ENCODE peak calls at places on chromosome X, in six cellular contexts. A, R, H, U, I and B are unnamed samples.

GRCh38 chrX:154325541-154325940 is 29.9 kb downstream of the TKTL1 start:
- DNase-seq in I (peak), R (peak), A (no peak), H (peak), U (no peak), B (peak)

GRCh38 chrX:116239944-116240391 is 69.4 kb downstream of the AGTR2 start:
- DNase-seq in I (no peak), R (no peak), U (no peak), A (no peak), H (no peak), B (peak)

GRCh38 chrX:70168238-70169188 is 8.8 kb upstream of the DGAT2L6 start:
- DNase-seq in R (peak), A (peak), U (peak), I (peak), H (peak), B (peak)

GRCh38 chrX:55088795-55089489 is at the start of gene PAGE2:
- DNase-seq in U (no peak), A (no peak), H (no peak), R (no peak), I (no peak), B (no peak)

GRCh38 chrX:18415386-18415785 is 10.0 kb upstream of the CDKL5 start:
- DNase-seq in R (no peak), A (no peak), H (no peak), U (no peak), I (peak), B (no peak)

GRCh38 chrX:108072746-108073145 is 18.6 kb downstream of the PSMD10 start:
- DNase-seq in U (no peak), H (no peak), I (peak), R (no peak), A (no peak), B (peak)

GRCh38 chrX:154738013-154738738 is 12.7 kb downstream of the GAB3 start:
- DNase-seq in R (no peak), H (no peak), A (no peak), I (peak), U (no peak), B (peak)

GRCh38 chrX:45172890-45173289 is 27.8 kb downstream of the DIPK2B start:
- DNase-seq in R (no peak), H (no peak), I (peak), U (no peak), A (no peak), B (peak)

GRCh38 chrX:45775462-45775861 is 574.8 kb upstream of the DIPK2B start:
- DNase-seq in I (peak), H (peak), R (no peak), A (no peak), U (no peak), B (peak)

GRCh38 chrX:115560211-115560977 is 580 bp upstream of the PLS3 start:
- DNase-seq in R (no peak), I (peak), A (no peak), H (peak), U (no peak), B (no peak)

GRCh38 chrX:134782796-134783195 is 124.5 kb upstream of the PLAC1 start:
- DNase-seq in I (peak), R (no peak), A (no peak), U (peak), H (no peak), B (peak)

GRCh38 chrX:139429913-139430312 is 100.6 kb upstream of the F9 start:
- DNase-seq in I (no peak), A (no peak), H (no peak), U (no peak), R (no peak), B (no peak)
- TF ChIP-seq CTCF in I (no peak), A (no peak), H (no peak), U (no peak), R (no peak), B (peak)

GRCh38 chrX:77446029-77446585 is 1.1 kb upstream of the FGF16 start:
- DNase-seq in I (no peak), R (peak), A (peak), U (peak), H (no peak), B (no peak)
- TF ChIP-seq CTCF in I (peak), R (peak), A (peak), U (peak), H (no peak), B (peak)

GRCh38 chrX:118179718-118180117 is 63.1 kb upstream of the KLHL13 start:
- DNase-seq in H (no peak), R (no peak), U (no peak), A (no peak), I (no peak), B (no peak)

GRCh38 chrX:118182050-118182449 is 65.4 kb upstream of the KLHL13 start:
- DNase-seq in H (no peak), R (no peak), I (peak), A (no peak), U (no peak), B (peak)

GRCh38 chrX:118181030-118181429 is 64.4 kb upstream of the KLHL13 start:
- DNase-seq in I (peak), U (no peak), A (no peak), R (no peak), H (no peak), B (peak)

GRCh38 chrX:118179161-118179560 is 62.6 kb upstream of the KLHL13 start:
- DNase-seq in U (no peak), I (no peak), R (no peak), H (no peak), A (no peak), B (no peak)

GRCh38 chrX:118183606-118184005 is 67.0 kb upstream of the KLHL13 start:
- DNase-seq in I (no peak), R (no peak), H (no peak), A (no peak), U (no peak), B (no peak)
- TF ChIP-seq CTCF in I (peak), R (no peak), H (peak), A (peak), U (peak), B (no peak)

GRCh38 chrX:40155617-40156471 is 58.1 kb upstream of the BCOR start:
- DNase-seq in I (no peak), H (no peak), A (no peak), R (peak), U (no peak), B (no peak)

GRCh38 chrX:40154853-40155616 is 57.3 kb upstream of the BCOR start:
- DNase-seq in U (peak), R (peak), A (peak), H (no peak), I (peak), B (no peak)

GRCh38 chrX:40157228-40158035 is 59.7 kb upstream of the BCOR start:
- DNase-seq in A (peak), H (no peak), I (no peak), U (no peak), R (no peak), B (no peak)

GRCh38 chrX:40156472-40157227 is 58.9 kb upstream of the BCOR start:
- DNase-seq in A (peak), U (no peak), H (no peak), I (no peak), R (peak), B (no peak)

GRCh38 chrX:40158036-40158706 is 60.4 kb upstream of the BCOR start:
- DNase-seq in U (peak), A (peak), I (peak), R (peak), H (no peak), B (no peak)
- TF ChIP-seq CTCF in U (peak), A (no peak), I (peak), R (no peak), H (no peak), B (peak)

DNA sequence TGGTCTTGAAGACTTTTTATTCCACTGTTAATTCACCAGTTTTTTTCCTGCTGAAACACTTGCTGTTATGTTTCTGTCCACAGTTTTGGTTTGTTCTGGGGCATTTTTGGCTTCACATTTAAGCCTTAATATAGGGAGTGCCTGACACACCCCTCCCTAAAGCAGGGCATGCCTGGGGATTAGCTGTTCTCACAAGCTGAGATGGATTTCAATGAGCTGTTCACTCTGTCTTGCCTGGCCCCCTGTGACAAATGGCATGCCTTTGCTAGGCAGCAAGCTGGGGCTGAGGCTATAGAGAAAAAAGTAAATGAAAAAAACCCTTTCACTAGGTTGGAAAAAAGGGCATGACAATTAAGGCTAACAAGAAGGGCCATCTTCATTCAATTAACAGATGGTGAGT is 22.4 kb downstream of the LPAR4 start:
- DNase-seq in I (no peak), R (peak), H (no peak), U (no peak), A (no peak), B (no peak)
- TF ChIP-seq CTCF in I (no peak), R (no peak), H (no peak), U (no peak), A (no peak), B (no peak)

GRCh38 chrX:113157496-113157895 is 316.9 kb upstream of the AMOT start:
- DNase-seq in I (no peak), R (no peak), A (peak), H (no peak), U (no peak), B (no peak)
- TF ChIP-seq CTCF in I (no peak), R (no peak), A (no peak), H (no peak), U (no peak), B (no peak)

DNA sequence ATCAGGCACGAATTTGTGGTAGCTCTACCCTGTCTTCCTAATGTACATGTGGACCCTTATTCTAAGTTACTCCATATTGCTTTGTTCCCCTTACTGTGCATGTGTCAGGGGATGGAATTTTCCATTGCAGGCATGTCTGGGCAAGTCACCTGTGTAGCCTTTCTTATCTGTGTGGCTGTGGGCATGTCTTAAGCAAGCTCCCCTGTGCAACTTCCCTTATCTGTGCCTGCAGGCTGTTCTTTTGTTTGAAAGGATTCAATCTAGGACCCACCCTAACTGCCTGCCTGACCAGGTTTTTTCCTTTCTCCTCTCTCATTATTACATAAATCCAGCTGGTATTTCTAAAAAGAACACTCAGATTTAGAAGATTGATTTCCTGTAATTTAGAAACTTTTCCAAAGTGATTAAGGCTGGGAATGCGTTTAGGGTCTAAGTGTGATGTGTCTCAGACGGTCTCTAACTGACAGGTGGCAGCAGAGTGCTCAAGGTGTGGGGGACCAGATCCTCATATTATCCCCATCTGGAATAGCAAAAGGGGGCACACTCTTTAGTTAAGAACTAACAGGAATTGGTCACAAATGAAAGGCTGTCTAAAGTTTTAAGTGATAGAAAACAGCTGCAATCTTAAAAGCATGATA is 198.9 kb upstream of the PPP1R2C start:
- DNase-seq in I (no peak), R (no peak), A (no peak), H (peak), U (no peak), B (no peak)
- TF ChIP-seq CTCF in I (no peak), R (no peak), A (no peak), H (no peak), U (no peak), B (no peak)

GRCh38 chrX:3962511-3963350 is 249.3 kb upstream of the PRKX start:
- DNase-seq in A (no peak), I (peak), H (peak), R (peak), U (peak), B (peak)
- TF ChIP-seq CTCF in A (no peak), I (peak), H (peak), R (peak), U (peak), B (peak)

DNA sequence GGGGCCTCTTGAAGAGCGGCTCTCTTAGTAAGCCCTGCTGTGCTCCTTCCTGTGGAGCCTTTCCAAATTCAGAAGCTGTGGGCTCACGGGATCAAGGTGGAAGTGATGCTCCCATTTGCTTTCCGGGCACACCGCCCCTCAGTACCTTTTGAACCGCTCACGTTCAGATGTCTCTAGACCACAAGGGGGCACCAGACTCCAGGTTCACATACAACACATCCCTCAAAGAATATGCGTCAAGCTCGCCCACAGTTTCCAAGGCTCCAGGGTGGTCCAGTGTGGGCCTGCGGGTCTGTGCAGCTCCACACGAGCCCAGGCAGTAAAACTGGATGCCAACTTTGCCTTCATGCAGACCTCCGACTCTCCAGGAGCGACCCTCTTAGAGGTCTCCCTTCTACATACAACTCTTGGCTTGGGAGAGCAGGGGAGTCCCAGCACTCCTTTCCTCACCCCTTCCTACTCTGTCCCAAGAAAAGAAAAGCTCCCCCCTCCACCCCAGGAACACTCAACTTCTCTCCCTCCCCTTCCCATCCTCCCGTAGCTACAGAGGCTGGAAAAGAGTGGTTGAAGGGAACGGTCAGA is 11.0 kb downstream of the SUPT20HL1 start:
- DNase-seq in H (peak), U (peak), I (peak), R (peak), A (peak), B (peak)
- TF ChIP-seq CTCF in H (peak), U (peak), I (peak), R (peak), A (peak), B (peak)

DNA sequence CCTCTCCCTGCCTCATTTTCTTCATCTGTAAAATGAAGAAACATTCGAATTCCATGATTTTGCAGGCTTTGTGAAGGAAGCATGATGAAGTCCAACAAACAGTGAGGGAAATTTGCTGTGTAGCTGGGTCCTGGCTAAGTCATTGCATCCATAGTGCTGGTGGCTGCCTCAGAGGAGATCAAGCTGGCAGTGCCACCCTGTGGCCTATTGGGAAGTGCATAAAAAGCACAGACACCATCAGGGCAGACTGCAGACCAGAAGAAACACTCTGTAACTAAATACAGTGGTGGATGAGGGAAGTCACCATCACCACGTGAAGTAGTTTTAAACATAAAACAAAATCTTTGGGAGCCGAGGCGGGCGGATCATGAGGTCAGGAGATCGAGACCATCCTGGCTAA is 40.7 kb upstream of the DDX3X start:
- DNase-seq in R (no peak), H (no peak), U (no peak), A (peak), I (no peak), B (no peak)
- TF ChIP-seq CTCF in R (no peak), H (peak), U (no peak), A (peak), I (peak), B (peak)